ENCODE peak calls at places on chromosomes 16 and 17, in nine cellular contexts. One of them, this sample, is unnamed.

GRCh38 chr16:48383877-48384304 is 1.3 kb downstream of the SIAH1 start:
- DNase-seq in BE2C: no peak
- DNase-seq in dorsolateral prefrontal cortex: no peak
- DNase-seq in HFF-Myc: no peak
- DNase-seq in endothelial cell of umbilical vein: peak
- DNase-seq in astrocyte of the spinal cord: peak
- DNase-seq in cardiac fibroblast: no peak
- DNase-seq in WERI-Rb-1: no peak
- DNase-seq in foreskin fibroblast: no peak
- DNase-seq in this sample: no peak

GRCh38 chr17:8285270-8286181 is 2.9 kb upstream of the RANGRF start:
- DNase-seq in BE2C: no peak
- DNase-seq in dorsolateral prefrontal cortex: no peak
- DNase-seq in HFF-Myc: no peak
- DNase-seq in endothelial cell of umbilical vein: no peak
- DNase-seq in astrocyte of the spinal cord: no peak
- DNase-seq in cardiac fibroblast: no peak
- DNase-seq in WERI-Rb-1: no peak
- DNase-seq in foreskin fibroblast: no peak
- DNase-seq in this sample: no peak

GRCh38 chr16:67186550-67186950 is 2.8 kb upstream of the MATCAP1 start:
- DNase-seq in BE2C: no peak
- DNase-seq in dorsolateral prefrontal cortex: no peak
- DNase-seq in HFF-Myc: no peak
- DNase-seq in endothelial cell of umbilical vein: no peak
- DNase-seq in astrocyte of the spinal cord: no peak
- DNase-seq in cardiac fibroblast: no peak
- DNase-seq in WERI-Rb-1: no peak
- DNase-seq in foreskin fibroblast: peak
- DNase-seq in this sample: no peak

GRCh38 chr17:14508156-14508555 is 207.3 kb downstream of the HS3ST3B1 start:
- DNase-seq in BE2C: no peak
- DNase-seq in dorsolateral prefrontal cortex: no peak
- DNase-seq in HFF-Myc: no peak
- DNase-seq in endothelial cell of umbilical vein: no peak
- DNase-seq in astrocyte of the spinal cord: no peak
- DNase-seq in cardiac fibroblast: no peak
- DNase-seq in WERI-Rb-1: no peak
- DNase-seq in foreskin fibroblast: no peak
- DNase-seq in this sample: no peak

GRCh38 chr16:79758615-79759346 is 158.2 kb upstream of the MAF start:
- DNase-seq in BE2C: no peak
- DNase-seq in dorsolateral prefrontal cortex: no peak
- DNase-seq in HFF-Myc: no peak
- DNase-seq in endothelial cell of umbilical vein: no peak
- DNase-seq in astrocyte of the spinal cord: peak
- DNase-seq in cardiac fibroblast: no peak
- DNase-seq in WERI-Rb-1: no peak
- DNase-seq in foreskin fibroblast: no peak
- DNase-seq in this sample: no peak

GRCh38 chr17:58331815-58332719 is 3.5 kb upstream of the TSPOAP1 start:
- DNase-seq in BE2C: no peak
- DNase-seq in dorsolateral prefrontal cortex: peak
- DNase-seq in HFF-Myc: no peak
- DNase-seq in endothelial cell of umbilical vein: no peak
- DNase-seq in astrocyte of the spinal cord: no peak
- DNase-seq in cardiac fibroblast: no peak
- DNase-seq in WERI-Rb-1: no peak
- DNase-seq in foreskin fibroblast: no peak
- DNase-seq in this sample: no peak

GRCh38 chr16:1863681-1864460 is 8.1 kb downstream of the MEIOB start:
- DNase-seq in BE2C: no peak
- DNase-seq in dorsolateral prefrontal cortex: no peak
- DNase-seq in HFF-Myc: no peak
- DNase-seq in endothelial cell of umbilical vein: peak
- DNase-seq in astrocyte of the spinal cord: peak
- DNase-seq in cardiac fibroblast: peak
- DNase-seq in WERI-Rb-1: no peak
- DNase-seq in foreskin fibroblast: no peak
- DNase-seq in this sample: no peak

GRCh38 chr17:38912221-38912813 is 13.1 kb upstream of the LASP1NB start:
- DNase-seq in BE2C: peak
- DNase-seq in dorsolateral prefrontal cortex: peak
- DNase-seq in HFF-Myc: no peak
- DNase-seq in endothelial cell of umbilical vein: no peak
- DNase-seq in astrocyte of the spinal cord: no peak
- DNase-seq in cardiac fibroblast: peak
- DNase-seq in WERI-Rb-1: no peak
- DNase-seq in foreskin fibroblast: no peak
- DNase-seq in this sample: no peak

GRCh38 chr16:65572156-65572555 is 450.3 kb upstream of the CDH11 start:
- DNase-seq in BE2C: no peak
- DNase-seq in dorsolateral prefrontal cortex: no peak
- DNase-seq in HFF-Myc: peak
- DNase-seq in endothelial cell of umbilical vein: peak
- DNase-seq in astrocyte of the spinal cord: peak
- DNase-seq in cardiac fibroblast: peak
- DNase-seq in WERI-Rb-1: no peak
- DNase-seq in foreskin fibroblast: peak
- DNase-seq in this sample: no peak

GRCh38 chr17:81094224-81094743 is 59.3 kb downstream of the BAIAP2 start:
- DNase-seq in BE2C: no peak
- DNase-seq in dorsolateral prefrontal cortex: no peak
- DNase-seq in HFF-Myc: no peak
- DNase-seq in endothelial cell of umbilical vein: no peak
- DNase-seq in astrocyte of the spinal cord: no peak
- DNase-seq in cardiac fibroblast: no peak
- DNase-seq in WERI-Rb-1: no peak
- DNase-seq in foreskin fibroblast: no peak
- DNase-seq in this sample: no peak

GRCh38 chr17:63435681-63436522 is 10.2 kb downstream of the CYB561 start:
- DNase-seq in BE2C: peak
- DNase-seq in dorsolateral prefrontal cortex: no peak
- DNase-seq in HFF-Myc: no peak
- DNase-seq in endothelial cell of umbilical vein: no peak
- DNase-seq in astrocyte of the spinal cord: no peak
- DNase-seq in cardiac fibroblast: no peak
- DNase-seq in WERI-Rb-1: no peak
- DNase-seq in foreskin fibroblast: no peak
- DNase-seq in this sample: no peak

DNA sequence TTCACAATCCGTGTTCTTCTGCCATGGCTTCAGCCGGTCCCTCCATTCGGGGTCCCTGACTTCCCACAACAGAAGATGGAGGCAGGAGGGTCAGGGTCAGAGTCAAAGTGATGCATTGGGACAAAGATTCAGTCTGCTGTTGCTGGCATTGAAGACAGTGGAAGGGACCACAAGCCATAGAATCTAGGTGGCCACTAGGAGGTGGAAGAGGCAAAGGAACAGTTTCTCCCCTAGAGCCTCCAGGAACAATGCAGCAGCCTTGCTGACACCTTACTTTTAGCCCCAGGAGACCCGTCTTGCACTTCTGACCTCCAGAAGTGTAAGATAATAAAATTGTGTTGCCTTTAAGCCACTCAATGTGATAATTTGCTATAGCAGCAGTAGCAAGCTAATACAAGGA is 55.9 kb downstream of the MFSD11 start:
- DNase-seq in BE2C: peak
- DNase-seq in dorsolateral prefrontal cortex: no peak
- DNase-seq in HFF-Myc: no peak
- DNase-seq in endothelial cell of umbilical vein: peak
- DNase-seq in astrocyte of the spinal cord: peak
- DNase-seq in cardiac fibroblast: peak
- DNase-seq in WERI-Rb-1: peak
- DNase-seq in foreskin fibroblast: no peak
- DNase-seq in this sample: no peak
- TF ChIP-seq CTCF in BE2C: peak
- TF ChIP-seq CTCF in dorsolateral prefrontal cortex: peak
- TF ChIP-seq CTCF in HFF-Myc: peak
- TF ChIP-seq CTCF in endothelial cell of umbilical vein: peak
- TF ChIP-seq CTCF in astrocyte of the spinal cord: peak
- TF ChIP-seq CTCF in cardiac fibroblast: peak
- TF ChIP-seq CTCF in WERI-Rb-1: peak
- TF ChIP-seq CTCF in foreskin fibroblast: peak
- TF ChIP-seq CTCF in this sample: peak

DNA sequence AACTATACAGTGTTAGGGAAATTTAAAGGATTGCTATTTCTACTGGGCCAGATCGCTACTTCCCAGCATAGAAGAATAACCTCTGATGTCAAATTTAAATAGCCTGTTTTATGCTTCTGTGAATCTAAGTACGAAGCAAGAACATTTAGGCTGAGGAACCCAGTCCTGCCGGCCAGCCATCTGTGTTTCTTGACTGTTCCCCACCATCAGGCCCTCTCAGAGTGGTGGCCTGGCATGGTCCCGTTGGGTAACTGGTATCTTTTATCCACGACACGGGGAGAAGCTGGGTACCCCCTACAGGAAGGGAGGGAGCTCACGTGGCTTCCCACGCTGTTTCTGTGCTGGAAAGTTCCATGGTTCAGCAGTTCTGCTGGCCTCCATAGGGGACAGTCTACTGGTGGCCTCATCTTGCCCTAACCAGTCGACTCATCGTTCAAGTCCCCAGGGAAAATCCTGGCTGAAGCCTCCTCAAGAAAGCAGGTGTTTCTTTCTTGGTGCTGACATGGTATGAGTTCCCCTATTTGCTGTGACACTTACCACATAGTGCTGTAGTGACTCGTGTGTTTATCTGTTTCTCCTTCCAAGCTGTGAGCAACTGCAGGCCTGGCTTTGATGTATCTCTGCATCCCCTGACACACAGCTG is 201.7 kb upstream of the NLRP1 start:
- DNase-seq in BE2C: no peak
- DNase-seq in dorsolateral prefrontal cortex: no peak
- DNase-seq in HFF-Myc: no peak
- DNase-seq in endothelial cell of umbilical vein: peak
- DNase-seq in astrocyte of the spinal cord: peak
- DNase-seq in cardiac fibroblast: peak
- DNase-seq in WERI-Rb-1: peak
- DNase-seq in foreskin fibroblast: peak
- DNase-seq in this sample: peak
- H3K4me3 ChIP-seq in BE2C: no peak
- H3K4me3 ChIP-seq in dorsolateral prefrontal cortex: no peak
- H3K4me3 ChIP-seq in HFF-Myc: no peak
- H3K4me3 ChIP-seq in endothelial cell of umbilical vein: no peak
- H3K4me3 ChIP-seq in astrocyte of the spinal cord: no peak
- H3K4me3 ChIP-seq in cardiac fibroblast: no peak
- H3K4me3 ChIP-seq in WERI-Rb-1: no peak
- H3K4me3 ChIP-seq in foreskin fibroblast: no peak
- H3K4me3 ChIP-seq in this sample: no peak

GRCh38 chr16:23552171-23552570 is 5.0 kb downstream of the EARS2 start:
- DNase-seq in BE2C: no peak
- DNase-seq in dorsolateral prefrontal cortex: no peak
- DNase-seq in HFF-Myc: no peak
- DNase-seq in endothelial cell of umbilical vein: no peak
- DNase-seq in astrocyte of the spinal cord: no peak
- DNase-seq in cardiac fibroblast: no peak
- DNase-seq in WERI-Rb-1: no peak
- DNase-seq in foreskin fibroblast: no peak
- DNase-seq in this sample: no peak

GRCh38 chr16:23557779-23558330 is 328 bp downstream of the UBFD1 start:
- DNase-seq in BE2C: no peak
- DNase-seq in dorsolateral prefrontal cortex: no peak
- DNase-seq in HFF-Myc: no peak
- DNase-seq in endothelial cell of umbilical vein: no peak
- DNase-seq in astrocyte of the spinal cord: peak
- DNase-seq in cardiac fibroblast: peak
- DNase-seq in WERI-Rb-1: peak
- DNase-seq in foreskin fibroblast: no peak
- DNase-seq in this sample: no peak

GRCh38 chr16:23561586-23561985 is 4.1 kb downstream of the UBFD1 start:
- DNase-seq in BE2C: no peak
- DNase-seq in dorsolateral prefrontal cortex: no peak
- DNase-seq in HFF-Myc: no peak
- DNase-seq in endothelial cell of umbilical vein: no peak
- DNase-seq in astrocyte of the spinal cord: no peak
- DNase-seq in cardiac fibroblast: no peak
- DNase-seq in WERI-Rb-1: no peak
- DNase-seq in foreskin fibroblast: no peak
- DNase-seq in this sample: no peak

GRCh38 chr16:23554536-23554935 is 2.6 kb downstream of the EARS2 start:
- DNase-seq in BE2C: no peak
- DNase-seq in dorsolateral prefrontal cortex: no peak
- DNase-seq in HFF-Myc: no peak
- DNase-seq in endothelial cell of umbilical vein: no peak
- DNase-seq in astrocyte of the spinal cord: no peak
- DNase-seq in cardiac fibroblast: no peak
- DNase-seq in WERI-Rb-1: no peak
- DNase-seq in foreskin fibroblast: no peak
- DNase-seq in this sample: no peak

DNA sequence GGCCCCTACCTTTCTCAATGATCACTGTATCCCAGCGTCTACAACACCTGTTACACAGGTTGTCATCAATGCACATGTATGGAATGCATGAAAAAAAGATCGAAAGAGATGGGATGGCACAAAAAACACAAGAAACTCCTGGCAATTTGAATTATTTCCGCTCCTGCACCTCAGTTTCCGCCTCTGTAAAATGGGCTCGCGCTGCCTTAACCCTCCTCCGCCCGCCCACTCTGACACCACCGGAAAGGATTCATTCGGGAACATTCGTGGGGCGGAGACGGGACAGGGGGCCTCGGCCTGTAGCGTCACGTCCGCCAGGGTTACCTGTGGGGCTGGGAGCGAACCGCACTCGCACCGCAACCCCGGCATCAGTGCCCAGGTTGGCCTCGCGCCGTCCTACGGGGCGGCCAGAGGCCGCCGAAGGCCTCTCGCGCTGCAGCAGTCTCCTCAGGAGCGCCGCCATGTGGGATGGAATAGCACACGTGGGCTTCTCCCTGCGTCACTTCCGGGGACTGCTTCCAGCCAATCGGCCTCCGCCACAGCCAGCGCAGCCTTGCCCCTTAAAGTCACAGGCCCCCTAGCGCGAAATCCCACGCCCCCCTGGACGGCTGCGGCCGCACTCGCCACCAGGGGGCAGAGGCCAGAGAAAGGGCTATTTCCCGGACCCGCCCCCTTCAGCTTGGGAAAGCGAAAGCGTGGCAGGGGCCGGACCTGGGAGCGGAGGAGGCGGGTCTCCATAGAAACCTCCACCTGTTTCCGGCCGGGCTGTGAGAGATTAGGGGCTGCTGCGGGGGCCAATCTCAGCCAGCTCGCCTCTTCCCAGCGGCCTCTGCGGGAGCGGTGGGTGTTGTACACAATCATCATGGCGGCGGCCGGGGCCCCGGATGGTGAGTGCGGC is at the start of the genes EARS2 and UBFD1:
- DNase-seq in BE2C: peak
- DNase-seq in dorsolateral prefrontal cortex: peak
- DNase-seq in HFF-Myc: peak
- DNase-seq in endothelial cell of umbilical vein: peak
- DNase-seq in astrocyte of the spinal cord: peak
- DNase-seq in cardiac fibroblast: peak
- DNase-seq in WERI-Rb-1: peak
- DNase-seq in foreskin fibroblast: peak
- DNase-seq in this sample: peak
- TF ChIP-seq CTCF in BE2C: peak
- TF ChIP-seq CTCF in dorsolateral prefrontal cortex: peak
- TF ChIP-seq CTCF in HFF-Myc: peak
- TF ChIP-seq CTCF in endothelial cell of umbilical vein: peak
- TF ChIP-seq CTCF in astrocyte of the spinal cord: peak
- TF ChIP-seq CTCF in cardiac fibroblast: peak
- TF ChIP-seq CTCF in WERI-Rb-1: peak
- TF ChIP-seq CTCF in foreskin fibroblast: peak
- TF ChIP-seq CTCF in this sample: peak

DNA sequence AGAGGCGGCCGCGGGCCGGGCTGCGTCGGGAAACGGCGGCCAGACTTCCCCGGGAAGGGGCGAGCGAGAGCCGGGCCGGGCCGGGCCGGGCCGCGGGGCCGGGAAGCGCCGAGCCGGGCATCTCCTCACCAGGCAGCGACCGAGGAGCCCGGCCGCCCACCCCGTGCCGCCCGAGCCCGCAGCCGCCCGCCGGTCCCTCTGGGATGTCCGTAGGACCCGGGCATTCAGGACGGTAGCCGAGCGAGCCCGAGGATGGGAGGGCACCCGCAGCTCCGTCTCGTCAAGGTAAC is at the start of gene CRHR1:
- DNase-seq in BE2C: no peak
- DNase-seq in dorsolateral prefrontal cortex: peak
- DNase-seq in HFF-Myc: no peak
- DNase-seq in endothelial cell of umbilical vein: no peak
- DNase-seq in astrocyte of the spinal cord: no peak
- DNase-seq in cardiac fibroblast: no peak
- DNase-seq in WERI-Rb-1: no peak
- DNase-seq in foreskin fibroblast: no peak
- DNase-seq in this sample: no peak
- H3K4me3 ChIP-seq in BE2C: peak
- H3K4me3 ChIP-seq in dorsolateral prefrontal cortex: peak
- H3K4me3 ChIP-seq in HFF-Myc: peak
- H3K4me3 ChIP-seq in endothelial cell of umbilical vein: peak
- H3K4me3 ChIP-seq in astrocyte of the spinal cord: no peak
- H3K4me3 ChIP-seq in cardiac fibroblast: peak
- H3K4me3 ChIP-seq in WERI-Rb-1: peak
- H3K4me3 ChIP-seq in foreskin fibroblast: no peak
- H3K4me3 ChIP-seq in this sample: no peak